ENCODE peak calls at places on chromosomes 4 and X, in seven cellular contexts. H is H9, E is mesendoderm, A is mesenchymal stem cell, D is H1, Z is IMR-90, Q is trophoblast cell. C is an unnamed sample.

GRCh38 chr4:79446145-79446544 is 38.1 kb upstream of the GK2 start:
- DNase-seq in H (no peak), E (no peak), A (no peak), D (no peak), Z (no peak), Q (no peak), C (no peak)

GRCh38 chr4:156754832-156755570 is 216.6 kb downstream of the PDGFC start:
- DNase-seq in H (no peak), E (no peak), A (no peak), D (no peak), Z (no peak), Q (no peak), C (no peak)

GRCh38 chr4:1640110-1640509 is 44.0 kb downstream of the FAM53A start:
- DNase-seq in H (no peak), E (no peak), A (no peak), D (no peak), Z (no peak), Q (no peak), C (no peak)

GRCh38 chr4:130029442-130029841 is 933.5 kb downstream of the C4orf33 start:
- DNase-seq in H (no peak), E (peak), A (no peak), D (no peak), Z (no peak), Q (no peak), C (no peak)

GRCh38 chrX:119398974-119399771 is at the start of gene SLC25A43:
- DNase-seq in H (peak), E (peak), A (peak), D (peak), Z (no peak), Q (no peak), C (no peak)

GRCh38 chrX:96906741-96907140 is 23.0 kb downstream of the RPA4 start:
- DNase-seq in H (no peak), E (no peak), A (peak), D (no peak), Z (peak), Q (no peak), C (no peak)

GRCh38 chrX:102516314-102516936 is at the start of gene TMSB15A:
- DNase-seq in H (peak), E (peak), A (peak), D (peak), Z (peak), Q (peak), C (peak)

GRCh38 chr4:123017636-123018390 is 95.4 kb upstream of the NUDT6 start:
- DNase-seq in H (no peak), E (no peak), A (no peak), D (no peak), Z (peak), Q (no peak), C (no peak)

GRCh38 chr4:86894465-86894864 is 2.2 kb upstream of the C4orf36 start:
- DNase-seq in H (no peak), E (no peak), A (no peak), D (no peak), Z (peak), Q (no peak), C (no peak)

GRCh38 chr4:113317523-113317922 is 268.1 kb downstream of the ANK2 start:
- DNase-seq in H (no peak), E (no peak), A (no peak), D (no peak), Z (no peak), Q (no peak), C (no peak)

GRCh38 chr4:21893136-21893535 is 55.4 kb downstream of the KCNIP4 start:
- DNase-seq in H (no peak), E (no peak), A (no peak), D (no peak), Z (no peak), Q (no peak), C (no peak)
- H2AK5ac ChIP-seq in H (no peak), E (no peak), A (no peak), D (no peak), Z (no peak), Q (no peak), C (no peak)

GRCh38 chr4:46837639-46838038 is 71.4 kb downstream of the COX7B2 start:
- DNase-seq in H (no peak), E (no peak), A (no peak), D (no peak), Z (no peak), Q (no peak), C (no peak)
- H3K23ac ChIP-seq in H (no peak), E (no peak), A (no peak), D (no peak), Z (no peak), Q (no peak), C (no peak)

DNA sequence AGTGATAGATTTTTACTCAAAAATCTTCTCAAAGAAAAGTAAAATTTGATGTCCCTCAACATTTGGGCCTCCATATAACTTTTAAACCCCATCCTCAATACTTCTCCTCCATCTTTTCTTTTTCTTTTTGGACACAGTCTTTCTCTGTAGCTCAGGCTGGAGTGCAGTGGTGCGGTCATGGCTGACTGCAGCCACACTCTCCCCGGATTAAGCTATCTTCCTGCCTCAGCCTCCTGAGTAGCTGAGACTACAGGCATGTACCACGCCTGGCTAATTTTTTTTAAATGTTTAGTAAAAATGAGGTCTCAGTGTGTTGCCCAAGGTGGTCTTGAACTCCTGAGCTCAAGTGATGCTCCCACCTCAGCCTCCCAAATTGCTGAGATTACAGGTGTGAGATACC is 33.1 kb downstream of the KDM6A start:
- DNase-seq in H (no peak), E (no peak), A (no peak), D (no peak), Z (no peak), Q (no peak), C (no peak)
- H2AK5ac ChIP-seq in H (no peak), E (no peak), A (no peak), D (no peak), Z (no peak), Q (no peak), C (no peak)

GRCh38 chr4:93908778-93909177 is 80.2 kb downstream of the ATOH1 start:
- DNase-seq in H (no peak), E (no peak), A (no peak), D (no peak), Z (no peak), Q (no peak), C (no peak)
- H3K23ac ChIP-seq in H (no peak), E (no peak), A (no peak), D (no peak), Z (no peak), Q (no peak), C (no peak)

GRCh38 chr4:18842431-18842830 is 820.9 kb upstream of the LCORL start:
- DNase-seq in H (no peak), E (no peak), A (no peak), D (no peak), Z (no peak), Q (no peak), C (no peak)

GRCh38 chr4:18846313-18846712 is 824.8 kb upstream of the LCORL start:
- DNase-seq in H (no peak), E (no peak), A (no peak), D (no peak), Z (no peak), Q (no peak), C (no peak)

GRCh38 chr4:18850763-18851331 is 829.3 kb upstream of the LCORL start:
- DNase-seq in H (no peak), E (no peak), A (no peak), D (no peak), Z (no peak), Q (no peak), C (no peak)

GRCh38 chr4:18844726-18845125 is 823.2 kb upstream of the LCORL start:
- DNase-seq in H (no peak), E (no peak), A (no peak), D (no peak), Z (peak), Q (no peak), C (no peak)

GRCh38 chr4:18847276-18847890 is 825.8 kb upstream of the LCORL start:
- DNase-seq in H (no peak), E (no peak), A (peak), D (no peak), Z (no peak), Q (no peak), C (no peak)
- H2AK5ac ChIP-seq in H (no peak), E (no peak), A (no peak), D (no peak), Z (no peak), Q (no peak), C (no peak)

GRCh38 chr4:95949136-95949765 is 109.4 kb downstream of the PDHA2 start:
- DNase-seq in H (no peak), E (peak), A (peak), D (no peak), Z (no peak), Q (no peak), C (no peak)
- H3K23ac ChIP-seq in H (no peak), E (no peak), A (no peak), D (no peak), Z (no peak), Q (no peak), C (no peak)

DNA sequence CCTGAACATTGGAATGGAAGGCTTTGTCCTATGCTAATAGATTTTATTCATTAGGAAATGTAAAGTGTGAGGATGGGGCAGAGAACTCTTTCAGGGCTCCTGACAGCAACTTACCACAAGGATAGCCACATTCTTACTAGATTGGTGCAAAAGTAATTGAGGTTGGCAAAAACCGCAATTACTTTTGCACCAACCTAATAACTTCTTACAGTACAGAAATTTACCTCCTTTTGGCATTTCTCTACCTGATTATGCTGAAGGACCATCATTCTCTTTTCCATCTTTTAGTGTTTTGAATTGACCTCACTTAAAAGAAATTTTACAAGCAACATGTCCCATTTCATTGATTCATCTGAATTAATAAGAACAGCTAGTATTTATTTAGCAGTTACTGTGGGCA is 109.2 kb upstream of the AP1S2 start:
- DNase-seq in H (no peak), E (no peak), A (no peak), D (no peak), Z (no peak), Q (no peak), C (no peak)
- H2AK5ac ChIP-seq in H (no peak), E (no peak), A (no peak), D (no peak), Z (no peak), Q (no peak), C (no peak)

GRCh38 chr4:8505229-8505628 is 64.7 kb downstream of the TRMT44 start:
- DNase-seq in H (no peak), E (no peak), A (no peak), D (no peak), Z (no peak), Q (no peak), C (no peak)
- H3K23ac ChIP-seq in H (no peak), E (no peak), A (no peak), D (no peak), Z (no peak), Q (no peak), C (peak)

GRCh38 chrX:78800114-78800513 is 52.6 kb downstream of the LPAR4 start:
- DNase-seq in H (no peak), E (no peak), A (no peak), D (no peak), Z (no peak), Q (no peak), C (no peak)
- H2AK5ac ChIP-seq in H (no peak), E (no peak), A (no peak), D (no peak), Z (no peak), Q (no peak), C (no peak)

DNA sequence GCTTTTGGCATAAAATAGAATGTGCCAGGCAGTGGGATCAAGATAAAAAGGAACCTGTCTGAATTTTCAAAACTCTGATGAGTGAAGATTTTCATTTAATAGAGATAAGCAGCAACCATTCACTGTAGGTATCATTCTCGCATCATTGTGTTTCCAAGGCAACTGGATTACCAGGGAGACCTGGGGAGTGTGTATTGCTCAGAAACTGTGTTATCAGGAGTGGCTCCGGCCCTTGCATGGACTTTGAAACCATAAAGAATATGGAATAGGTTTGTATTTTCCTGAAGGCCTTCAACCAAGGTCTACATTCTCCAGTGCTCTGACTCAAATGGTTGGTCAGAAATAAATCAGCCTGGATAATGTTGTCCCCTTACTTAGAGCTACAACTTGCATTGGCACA is 23.2 kb upstream of the MAGEA4 start:
- DNase-seq in H (no peak), E (no peak), A (no peak), D (no peak), Z (no peak), Q (no peak), C (no peak)
- H3K23ac ChIP-seq in H (no peak), E (no peak), A (no peak), D (no peak), Z (no peak), Q (no peak), C (no peak)